ENCODE peak calls at places on chromosome 14, in six cellular contexts. S is GM10248, C is foreskin fibroblast, Z is cardiac muscle cell, N is RWPE1, T is esophagus squamous epithelium. X is an unnamed sample.

GRCh38 chr14:21070083-21070609 is at the start of gene ARHGEF40:
- DNase-seq in S (peak), C (peak), Z (peak), N (peak), T (no peak), X (peak)

GRCh38 chr14:29851397-29851796 is 76.2 kb downstream of the PRKD1 start:
- DNase-seq in S (no peak), C (no peak), Z (peak), N (no peak), T (no peak), X (no peak)

GRCh38 chr14:52076334-52076733 is 7.5 kb upstream of the NID2 start:
- DNase-seq in S (no peak), C (peak), Z (peak), N (no peak), T (no peak), X (no peak)

GRCh38 chr14:36524874-36525745 is 5.1 kb upstream of the NKX2-1 start:
- DNase-seq in S (peak), C (no peak), Z (peak), N (no peak), T (no peak), X (peak)

GRCh38 chr14:66315548-66315947 is 170.6 kb upstream of the CCDC196 start:
- DNase-seq in S (no peak), C (no peak), Z (no peak), N (no peak), T (no peak), X (no peak)

GRCh38 chr14:74634964-74635363 is 22.9 kb upstream of the LTBP2 start:
- DNase-seq in S (no peak), C (no peak), Z (no peak), N (no peak), T (no peak), X (no peak)

GRCh38 chr14:29856516-29856915 is 71.1 kb downstream of the PRKD1 start:
- DNase-seq in S (no peak), C (no peak), Z (no peak), N (no peak), T (no peak), X (no peak)

GRCh38 chr14:54000341-54000811 is 43.8 kb upstream of the BMP4 start:
- DNase-seq in S (no peak), C (peak), Z (peak), N (no peak), T (no peak), X (no peak)

GRCh38 chr14:49865431-49865859 is 12.9 kb upstream of the NEMF start:
- DNase-seq in S (no peak), C (peak), Z (peak), N (peak), T (no peak), X (peak)

GRCh38 chr14:53792909-53793308 is 163.7 kb downstream of the BMP4 start:
- DNase-seq in S (no peak), C (no peak), Z (no peak), N (no peak), T (no peak), X (no peak)

GRCh38 chr14:38042356-38042755 is 165.3 kb upstream of the SSTR1 start:
- DNase-seq in S (no peak), C (peak), Z (peak), N (no peak), T (no peak), X (no peak)

GRCh38 chr14:101033446-101034165 is 130.1 kb upstream of the RTL1 start:
- DNase-seq in S (no peak), C (no peak), Z (no peak), N (no peak), T (no peak), X (no peak)

GRCh38 chr14:59301354-59301753 is 112.9 kb downstream of the DAAM1 start:
- DNase-seq in S (peak), C (no peak), Z (no peak), N (no peak), T (no peak), X (no peak)

GRCh38 chr14:33682746-33683145 is 268.1 kb downstream of the EGLN3 start:
- DNase-seq in S (no peak), C (peak), Z (peak), N (peak), T (no peak), X (no peak)

DNA sequence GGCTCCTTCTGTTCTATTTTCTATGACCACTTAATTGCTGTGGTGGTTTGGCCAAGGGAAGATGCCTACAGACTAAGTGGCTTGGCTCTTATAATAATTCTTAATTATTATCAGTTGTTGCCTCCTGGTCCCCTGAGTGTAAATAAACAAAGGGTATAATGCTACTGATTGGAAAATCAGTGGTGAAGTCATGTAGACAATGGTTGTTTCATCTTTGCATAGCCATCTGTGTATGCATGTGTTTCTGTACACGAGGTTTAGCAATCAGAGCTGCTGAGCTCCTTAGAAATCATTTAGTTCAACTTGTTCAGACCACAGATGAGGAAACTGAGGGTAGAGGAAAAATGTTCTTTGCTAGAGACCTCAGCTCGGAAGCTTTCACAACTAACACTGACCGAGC is 152.2 kb downstream of the STXBP6 start:
- DNase-seq in S (no peak), C (no peak), Z (no peak), N (no peak), T (no peak), X (no peak)
- TF ChIP-seq CTCF in S (no peak), C (no peak), Z (no peak), N (no peak), T (no peak), X (no peak)

GRCh38 chr14:104332634-104333270 is 194.4 kb downstream of the KIF26A start:
- DNase-seq in S (no peak), C (no peak), Z (no peak), N (no peak), T (no peak), X (peak)

GRCh38 chr14:104335611-104336010 is 197.2 kb downstream of the KIF26A start:
- DNase-seq in S (no peak), C (no peak), Z (no peak), N (no peak), T (no peak), X (peak)

GRCh38 chr14:104335176-104335575 is 196.8 kb downstream of the KIF26A start:
- DNase-seq in S (no peak), C (no peak), Z (no peak), N (no peak), T (no peak), X (no peak)

GRCh38 chr14:104333903-104334811 is 195.8 kb downstream of the KIF26A start:
- DNase-seq in S (no peak), C (no peak), Z (no peak), N (no peak), T (no peak), X (peak)

DNA sequence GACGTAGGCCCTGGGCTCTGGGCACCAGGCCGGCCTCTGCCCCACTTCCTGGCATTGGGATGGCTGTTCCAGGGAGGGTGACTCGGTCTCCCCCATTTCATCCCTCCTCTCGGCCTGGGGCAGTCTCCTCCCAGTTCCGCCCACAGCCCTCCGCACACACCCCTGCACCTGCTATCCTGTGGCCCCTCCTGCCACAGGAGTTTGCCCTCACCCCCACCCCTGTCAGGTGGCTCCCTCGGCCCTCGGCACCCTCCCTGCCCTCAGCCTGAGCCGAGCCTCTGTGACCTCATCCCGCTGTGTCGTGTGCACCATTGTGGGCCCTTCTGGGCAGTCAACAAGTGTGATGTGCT is 196.4 kb downstream of the KIF26A start:
- DNase-seq in S (no peak), C (no peak), Z (no peak), N (no peak), T (no peak), X (no peak)
- TF ChIP-seq CTCF in S (no peak), C (no peak), Z (no peak), N (no peak), T (no peak), X (no peak)

DNA sequence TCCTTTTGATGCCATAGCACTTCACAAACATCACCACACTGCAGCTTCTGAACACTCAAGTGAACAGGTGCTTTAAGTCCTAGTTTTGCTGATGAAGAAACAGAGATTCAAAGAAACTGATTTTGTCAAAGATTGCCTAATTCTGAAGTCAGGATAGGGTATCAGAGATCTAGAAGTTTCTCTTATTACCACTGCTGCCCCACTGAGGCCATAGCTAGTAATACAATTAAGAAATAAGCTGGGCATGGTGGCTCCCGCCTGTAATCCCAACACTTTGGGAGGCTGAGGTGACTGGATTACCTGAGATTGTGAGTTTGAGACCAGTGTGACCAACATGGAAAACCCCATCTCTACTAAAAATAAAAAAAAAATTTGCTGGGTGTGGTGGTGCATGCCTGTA is 458.3 kb upstream of the SEL1L start:
- DNase-seq in S (no peak), C (peak), Z (no peak), N (no peak), T (no peak), X (no peak)
- TF ChIP-seq CTCF in S (no peak), C (no peak), Z (peak), N (no peak), T (no peak), X (no peak)

DNA sequence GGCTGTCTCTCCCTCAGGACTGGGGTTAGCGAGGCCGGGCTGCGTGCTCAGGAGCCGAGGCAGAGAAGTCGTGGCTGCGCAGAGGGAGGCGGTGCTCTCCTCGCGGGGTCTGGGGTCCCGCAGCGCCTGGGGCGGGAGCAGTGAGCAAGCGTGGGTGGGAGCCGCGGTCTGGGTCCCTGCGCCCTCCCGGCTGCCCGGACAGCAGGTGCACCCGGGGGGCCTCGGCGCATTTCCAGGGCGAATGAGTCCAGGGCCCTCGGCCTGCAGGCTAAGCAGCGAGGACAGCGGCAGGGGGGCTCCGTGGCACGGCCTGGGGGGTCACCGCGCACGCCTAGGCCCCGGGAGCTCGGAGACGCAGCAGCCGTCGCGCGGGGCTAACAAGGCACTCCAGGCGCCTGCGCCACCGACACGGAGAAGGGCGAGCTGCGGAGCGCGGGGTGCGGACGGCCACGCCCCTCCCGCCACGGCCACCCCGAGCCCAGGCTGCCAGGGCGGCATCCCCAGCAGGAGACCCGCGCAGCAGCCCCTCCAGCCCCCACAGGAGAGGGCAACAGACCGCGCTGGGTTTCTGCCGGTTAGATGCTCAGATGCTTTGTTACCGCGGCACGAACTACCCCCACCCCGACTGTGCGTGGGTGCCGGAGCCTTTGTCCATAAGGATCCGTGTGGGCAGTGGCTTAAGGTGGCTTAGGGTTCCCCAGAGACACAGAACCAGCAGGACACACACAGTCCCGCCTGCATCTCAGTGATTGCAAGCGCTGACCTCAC is 117.7 kb upstream of the C14orf180 start:
- DNase-seq in S (no peak), C (no peak), Z (no peak), N (no peak), T (no peak), X (no peak)
- TF ChIP-seq CTCF in S (no peak), C (no peak), Z (no peak), N (no peak), T (no peak), X (no peak)

GRCh38 chr14:94685166-94685581 is 73.0 kb downstream of the SERPINA3 start:
- DNase-seq in S (no peak), C (no peak), Z (no peak), N (no peak), T (no peak), X (no peak)
- TF ChIP-seq CTCF in S (no peak), C (no peak), Z (no peak), N (no peak), T (no peak), X (no peak)

GRCh38 chr14:70641548-70642312 is at the start of gene TTC9:
- DNase-seq in S (peak), C (peak), Z (peak), N (no peak), T (no peak), X (peak)

GRCh38 chr14:70635971-70636595 is 5.6 kb upstream of the TTC9 start:
- DNase-seq in S (no peak), C (no peak), Z (no peak), N (peak), T (no peak), X (no peak)

GRCh38 chr14:70642313-70643235 is 858 bp downstream of the TTC9 start:
- DNase-seq in S (peak), C (peak), Z (peak), N (no peak), T (no peak), X (no peak)

GRCh38 chr14:70640938-70641547 is 673 bp upstream of the TTC9 start:
- DNase-seq in S (peak), C (peak), Z (peak), N (peak), T (no peak), X (no peak)

GRCh38 chr14:70638416-70638815 is 3.3 kb upstream of the TTC9 start:
- DNase-seq in S (no peak), C (no peak), Z (no peak), N (no peak), T (no peak), X (no peak)
- TF ChIP-seq CTCF in S (no peak), C (no peak), Z (no peak), N (no peak), T (no peak), X (no peak)

DNA sequence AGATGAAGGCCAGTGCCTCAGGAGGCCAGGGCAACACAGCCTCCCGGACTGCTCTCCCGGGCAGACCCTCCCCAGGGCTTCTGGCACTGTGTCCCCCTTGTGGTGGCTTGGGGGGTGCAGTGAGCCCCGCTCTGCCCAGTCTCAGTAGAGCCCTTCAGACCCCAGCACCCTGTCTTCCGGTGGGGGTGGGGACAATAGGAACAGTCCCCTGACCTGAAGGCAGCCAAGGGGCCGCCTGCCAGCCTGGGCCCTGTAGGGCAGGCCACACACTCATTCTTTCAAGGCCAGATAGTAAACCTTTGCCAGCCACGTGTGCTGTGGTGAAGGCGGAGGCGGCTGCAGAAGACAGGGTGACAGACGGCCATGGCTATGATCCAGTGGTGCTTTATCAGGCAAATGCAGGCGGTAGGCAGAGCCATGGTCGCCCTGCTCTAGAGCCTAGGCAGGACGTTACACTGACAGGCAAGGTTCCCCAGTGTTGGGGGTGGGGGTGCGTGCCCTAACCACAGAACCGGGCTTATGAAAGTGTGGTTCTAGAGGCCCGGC is 15.0 kb downstream of the ZFYVE21 start:
- DNase-seq in S (no peak), C (no peak), Z (no peak), N (no peak), T (no peak), X (no peak)
- TF ChIP-seq CTCF in S (no peak), C (no peak), Z (no peak), N (no peak), T (no peak), X (no peak)

X was measured in mesothelial cell of epicardium.